ENCODE peak calls at places on chromosomes 5 and 9, in seven cellular contexts. W, N, B, L, A, S and Y are unnamed samples.

GRCh38 chr5:140725799-140726471 is 25.7 kb downstream of the ZMAT2 start:
- DNase-seq in B (no peak), N (peak), L (peak), W (peak), A (peak), S (peak), Y (peak)

GRCh38 chr5:29697786-29698414 is 1495.6 kb upstream of the CDH6 start:
- DNase-seq in B (no peak), A (no peak), W (peak), S (no peak), N (no peak), L (no peak), Y (no peak)

GRCh38 chr5:78243639-78244038 is 50.9 kb downstream of the AP3B1 start:
- DNase-seq in B (no peak), S (no peak), L (no peak), N (no peak), A (no peak), W (no peak), Y (no peak)

GRCh38 chr5:59116231-59116900 is 533.5 kb downstream of the RAB3C start:
- DNase-seq in A (no peak), L (no peak), S (no peak), N (no peak), B (no peak), W (no peak), Y (no peak)

GRCh38 chr9:124743686-124744348 is 27.3 kb downstream of the NR6A1 start:
- DNase-seq in N (no peak), L (no peak), W (peak), A (no peak), B (no peak), S (no peak), Y (no peak)

GRCh38 chr9:34501889-34502425 is 20.8 kb downstream of the ENHO start:
- DNase-seq in A (no peak), S (no peak), W (peak), B (no peak), N (no peak), L (no peak), Y (no peak)

GRCh38 chr5:14039576-14039975 is 95.1 kb upstream of the DNAH5 start:
- DNase-seq in N (no peak), B (no peak), S (no peak), L (no peak), A (no peak), W (no peak), Y (no peak)

GRCh38 chr5:135238622-135239460 is 160.2 kb downstream of the MACROH2A1 start:
- DNase-seq in L (peak), S (peak), W (no peak), B (no peak), N (peak), A (no peak), Y (no peak)

GRCh38 chr9:123550012-123550411 is 194.0 kb downstream of the CRB2 start:
- DNase-seq in N (no peak), S (no peak), L (no peak), W (peak), B (no peak), A (no peak), Y (no peak)

GRCh38 chr5:103927739-103928138 is 365.1 kb upstream of the NUDT12 start:
- DNase-seq in W (no peak), B (no peak), S (no peak), A (no peak), N (no peak), L (no peak), Y (no peak)

GRCh38 chr5:3321923-3322322 is 273.7 kb upstream of the IRX1 start:
- DNase-seq in B (no peak), L (no peak), N (no peak), W (no peak), S (no peak), A (no peak), Y (no peak)

GRCh38 chr9:134666801-134667200 is 25.2 kb downstream of the COL5A1 start:
- DNase-seq in L (no peak), B (no peak), A (no peak), N (no peak), S (no peak), W (no peak), Y (no peak)

GRCh38 chr5:172833691-172834569 is at the start of gene ERGIC1:
- DNase-seq in B (peak), N (peak), A (no peak), L (peak), S (peak), W (peak), Y (peak)

GRCh38 chr5:79193643-79194042 is 42.3 kb upstream of the JMY start:
- DNase-seq in A (no peak), W (peak), B (peak), L (no peak), N (no peak), S (no peak), Y (no peak)

GRCh38 chr9:117394655-117395054 is 20.2 kb downstream of the ASTN2 start:
- DNase-seq in B (no peak), L (no peak), N (no peak), W (no peak), A (no peak), S (no peak), Y (no peak)

GRCh38 chr5:4857761-4858160 is 282.4 kb upstream of the ADAMTS16 start:
- DNase-seq in S (no peak), L (no peak), B (no peak), A (no peak), N (no peak), W (no peak), Y (no peak)

GRCh38 chr9:68981825-68982224 is 32.1 kb downstream of the PRKACG start:
- DNase-seq in W (no peak), A (peak), S (no peak), B (no peak), N (no peak), L (no peak), Y (no peak)

GRCh38 chr5:113281194-113281593 is 153.6 kb downstream of the TSSK1B start:
- DNase-seq in L (no peak), A (no peak), N (no peak), S (no peak), B (no peak), W (no peak), Y (no peak)

GRCh38 chr9:136899196-136899595 is 12.9 kb downstream of the TRAF2 start:
- DNase-seq in B (no peak), N (no peak), S (no peak), W (no peak), A (no peak), L (no peak), Y (no peak)
- TF ChIP-seq CTCF in B (no peak), N (no peak), S (no peak), W (no peak), A (no peak), L (no peak), Y (no peak)

GRCh38 chr9:122526602-122527001 is 491 bp downstream of the OR1N1 start:
- DNase-seq in L (no peak), S (no peak), N (no peak), W (no peak), A (no peak), B (no peak), Y (no peak)
- TF ChIP-seq CTCF in L (no peak), S (no peak), N (no peak), W (no peak), A (no peak), B (no peak), Y (no peak)

DNA sequence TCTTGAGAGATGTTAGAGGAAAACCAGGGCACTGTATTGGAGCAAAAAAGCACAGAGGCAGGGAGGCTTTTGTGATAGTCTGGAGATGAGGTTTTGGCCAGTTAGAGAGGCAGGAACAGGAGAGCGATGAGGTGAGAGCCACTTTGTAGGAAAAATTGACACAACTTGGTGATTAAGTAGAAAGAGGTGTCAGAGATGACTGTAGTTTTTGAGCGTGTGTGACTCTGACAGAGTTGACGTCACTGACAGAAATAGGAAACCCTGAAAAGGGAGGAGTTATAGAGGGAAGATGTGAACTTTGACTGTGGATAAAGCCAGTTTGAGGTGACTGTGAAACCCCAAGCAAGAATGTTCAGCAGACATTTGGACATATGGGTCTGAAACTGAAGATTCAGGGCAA is 15.7 kb downstream of the NFX1 start:
- DNase-seq in S (no peak), B (no peak), A (no peak), W (no peak), N (no peak), L (no peak), Y (no peak)
- TF ChIP-seq CTCF in S (no peak), B (no peak), A (no peak), W (no peak), N (no peak), L (no peak), Y (no peak)

DNA sequence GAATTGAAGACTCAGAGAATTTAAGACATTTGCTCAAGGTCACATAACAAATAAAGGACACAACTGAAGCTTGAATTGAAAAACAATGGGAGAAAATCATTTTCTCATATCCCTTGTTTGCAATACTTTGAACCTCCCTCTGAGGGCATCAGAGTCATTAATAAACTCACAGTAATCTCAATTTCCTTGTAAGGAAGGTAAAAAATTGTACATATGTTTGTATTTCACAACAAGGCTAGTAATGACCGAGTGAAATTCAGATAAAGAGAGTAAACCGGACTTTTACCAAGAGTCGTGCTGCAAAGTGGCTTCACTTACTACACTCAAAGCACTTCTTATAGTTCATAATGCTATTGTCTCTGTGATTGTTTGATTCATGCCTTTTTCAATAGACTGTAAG is 665.0 kb downstream of the NR2F1-AS1 start:
- DNase-seq in N (no peak), S (no peak), W (peak), A (no peak), L (no peak), B (no peak), Y (no peak)
- TF ChIP-seq CTCF in N (no peak), S (no peak), W (peak), A (peak), L (no peak), B (no peak), Y (no peak)

DNA sequence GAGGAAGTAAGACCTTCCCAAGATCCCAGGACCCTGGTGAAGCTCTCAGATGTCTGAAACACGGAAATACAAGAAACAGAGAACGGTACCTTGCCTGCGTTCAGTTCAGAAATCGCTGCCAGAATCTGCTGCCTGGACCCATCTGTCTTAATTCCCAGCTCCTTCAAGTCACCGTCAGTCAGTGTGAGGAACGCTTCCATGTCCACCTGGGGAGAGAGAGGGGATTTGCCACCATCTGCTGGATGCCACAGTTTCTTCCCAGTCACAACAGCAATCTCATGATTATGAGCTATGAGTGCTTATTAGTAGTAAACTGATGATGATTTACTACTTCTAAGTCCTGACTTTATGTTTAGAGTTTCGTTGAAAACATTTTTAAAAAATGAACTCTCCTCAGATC is 36.7 kb upstream of the GABBR2 start:
- DNase-seq in A (no peak), S (no peak), W (no peak), L (no peak), B (no peak), N (no peak), Y (no peak)
- TF ChIP-seq CTCF in A (no peak), S (no peak), W (no peak), L (no peak), B (no peak), N (no peak), Y (no peak)